ENCODE peak calls at places on chromosomes 13 and 19, in five cellular contexts. C is esophagus muscularis mucosa, V is IMR-90, E is tibial nerve, Z is astrocyte. D is an unnamed sample.
A peak's percentile ranks its signal among the peaks of the same experiment; 100 is the strongest.

GRCh38 chr19:48741222-48741999 is 1.0 kb upstream of the RASIP1 start:
- DNase-seq in Z (no peak), V (no peak), E (no peak), C (no peak), D (no peak)

GRCh38 chr13:50588736-50589135 is 254.8 kb downstream of the DLEU7 start:
- DNase-seq in V (no peak), Z (peak; percentile 40), E (no peak), C (no peak), D (no peak)

GRCh38 chr13:46796129-46796514 is 839 bp downstream of the ESD start:
- DNase-seq in E (no peak), Z (no peak), C (no peak), V (no peak), D (no peak)

GRCh38 chr13:32537580-32538233 is 888 bp downstream of the N4BP2L2 start:
- DNase-seq in Z (no peak), C (no peak), V (no peak), E (no peak), D (no peak)

GRCh38 chr13:110354209-110354627 is 47.1 kb downstream of the COL4A2 start:
- DNase-seq in Z (no peak), C (no peak), V (peak; percentile 68), E (no peak), D (no peak)

GRCh38 chr19:17605117-17605516 is 49.7 kb downstream of the COLGALT1 start:
- DNase-seq in V (no peak), C (no peak), Z (no peak), E (no peak), D (no peak)

GRCh38 chr13:75197803-75198202 is 284.2 kb downstream of the TBC1D4 start:
- DNase-seq in E (no peak), V (no peak), C (no peak), Z (no peak), D (no peak)

GRCh38 chr19:13881231-13881691 is 4.3 kb downstream of the NANOS3 start:
- DNase-seq in V (peak; percentile 27), E (no peak), C (no peak), Z (peak; percentile 59), D (no peak)

GRCh38 chr13:109790071-109790470 is 3.7 kb upstream of the IRS2 start:
- DNase-seq in V (no peak), E (no peak), Z (no peak), C (no peak), D (no peak)

GRCh38 chr13:28536371-28536770 is 41.4 kb upstream of the FLT1 start:
- DNase-seq in Z (no peak), V (no peak), E (no peak), C (no peak), D (no peak)

GRCh38 chr19:38152461-38153379 is 71.3 kb downstream of the DPF1 start:
- DNase-seq in V (peak; percentile 51), Z (peak; percentile 79), C (no peak), E (no peak), D (no peak)

GRCh38 chr13:109517516-109517915 is 268.9 kb downstream of the IRS2 start:
- DNase-seq in V (no peak), Z (peak; percentile 23), C (no peak), E (no peak), D (no peak)

GRCh38 chr19:47357788-47358680 is 8.9 kb downstream of the DHX34 start:
- DNase-seq in Z (no peak), E (no peak), V (no peak), C (no peak), D (no peak)

GRCh38 chr19:10270180-10270615 is 722 bp upstream of the ICAM1 start:
- DNase-seq in Z (no peak), V (no peak), E (peak; percentile 35), C (no peak), D (no peak)

GRCh38 chr13:26344980-26345379 is 91.1 kb downstream of the CDK8 start:
- DNase-seq in C (no peak), V (peak; percentile 47), E (no peak), Z (no peak), D (no peak)

GRCh38 chr13:92649140-92649813 is 577.3 kb upstream of the GPC6 start:
- DNase-seq in Z (no peak), C (no peak), E (no peak), V (no peak), D (no peak)

GRCh38 chr19:18386543-18387251 is 739 bp downstream of the GDF15 start:
- DNase-seq in V (peak; percentile 46), E (peak; percentile 22), C (no peak), Z (no peak), D (no peak)

GRCh38 chr13:102651392-102651791 is 43.5 kb downstream of the METTL21C start:
- DNase-seq in E (no peak), Z (peak; percentile 18), C (no peak), V (peak; percentile 61), D (no peak)

GRCh38 chr13:98293570-98294142 is 116.6 kb upstream of the RNF113B start:
- DNase-seq in E (no peak), V (peak; percentile 76), Z (no peak), C (no peak), D (no peak)

DNA sequence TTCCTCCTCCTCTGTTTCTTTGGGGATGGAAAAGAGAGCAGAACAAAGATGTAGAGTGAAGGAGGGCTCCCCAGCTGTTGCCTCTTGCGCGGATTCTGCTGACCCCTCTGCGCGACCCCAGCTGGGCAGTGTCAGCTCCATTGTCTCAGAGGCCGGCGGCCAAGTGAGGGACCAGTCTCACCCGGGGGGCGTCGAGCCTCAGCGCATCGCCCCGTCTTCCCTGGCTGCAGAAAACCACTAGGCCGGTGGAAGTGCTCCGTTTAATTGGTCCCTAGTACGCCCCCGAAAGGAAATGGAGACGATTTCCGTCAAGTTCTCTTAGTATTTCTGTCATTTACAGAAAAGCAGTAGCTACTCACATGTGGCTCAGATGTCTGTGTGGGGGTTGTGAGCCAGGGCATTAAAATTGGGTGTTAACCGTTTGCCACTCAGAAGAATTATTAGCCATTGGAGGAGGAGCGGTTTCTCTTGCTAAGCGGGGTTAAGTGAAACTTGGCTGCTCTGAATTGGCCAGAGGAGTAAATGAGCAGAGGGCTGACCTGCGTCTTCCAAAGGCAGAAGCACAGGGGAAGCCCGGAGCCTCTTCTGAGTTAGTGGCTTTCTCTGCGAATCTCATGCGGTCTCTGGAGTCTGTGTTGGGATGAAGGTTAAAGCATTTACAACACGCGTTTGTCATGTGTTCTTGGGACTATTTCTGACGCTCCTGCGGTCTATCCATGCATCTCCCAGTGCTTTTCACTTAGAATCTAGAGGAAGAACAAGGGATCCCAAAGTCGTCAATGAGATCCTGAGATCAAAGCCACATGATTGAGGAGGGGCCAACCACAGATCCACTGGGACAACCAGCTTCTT is 132.8 kb upstream of the MYO16 start:
- DNase-seq in V (no peak), Z (peak; percentile 6), C (no peak), E (no peak), D (no peak)
- H3K36me3 ChIP-seq in V (no peaks in the 10 kb centered on the region), Z (no peaks in the 10 kb centered on the region), C (no peaks in the 10 kb centered on the region), E (no peaks in the 10 kb centered on the region), D (no peaks in the 10 kb centered on the region)

GRCh38 chr19:35362261-35363000 is 4.2 kb downstream of the FFAR3 start:
- DNase-seq in C (peak; percentile 37), Z (no peak), E (no peak), V (no peak), D (no peak)

GRCh38 chr19:35363711-35364425 is 5.6 kb downstream of the FFAR3 start:
- DNase-seq in V (no peak), E (no peak), Z (no peak), C (peak; percentile 8), D (no peak)

GRCh38 chr19:35363001-35363590 is 4.8 kb downstream of the FFAR3 start:
- DNase-seq in V (no peak), C (peak; percentile 19), Z (no peak), E (no peak), D (no peak)

GRCh38 chr19:35368378-35368777 is 2.5 kb upstream of the GPR42 start:
- DNase-seq in C (no peak), E (no peak), Z (no peak), V (no peak), D (no peak)

GRCh38 chr19:35365303-35365702 is 5.6 kb upstream of the GPR42 start:
- DNase-seq in C (peak; percentile 17), Z (no peak), E (no peak), V (no peak), D (no peak)
- H3K4me3 ChIP-seq in C (no peak overlapping the region), Z (no peak overlapping the region), E (no peak overlapping the region), V (no peak overlapping the region), D (no peak overlapping the region)

DNA sequence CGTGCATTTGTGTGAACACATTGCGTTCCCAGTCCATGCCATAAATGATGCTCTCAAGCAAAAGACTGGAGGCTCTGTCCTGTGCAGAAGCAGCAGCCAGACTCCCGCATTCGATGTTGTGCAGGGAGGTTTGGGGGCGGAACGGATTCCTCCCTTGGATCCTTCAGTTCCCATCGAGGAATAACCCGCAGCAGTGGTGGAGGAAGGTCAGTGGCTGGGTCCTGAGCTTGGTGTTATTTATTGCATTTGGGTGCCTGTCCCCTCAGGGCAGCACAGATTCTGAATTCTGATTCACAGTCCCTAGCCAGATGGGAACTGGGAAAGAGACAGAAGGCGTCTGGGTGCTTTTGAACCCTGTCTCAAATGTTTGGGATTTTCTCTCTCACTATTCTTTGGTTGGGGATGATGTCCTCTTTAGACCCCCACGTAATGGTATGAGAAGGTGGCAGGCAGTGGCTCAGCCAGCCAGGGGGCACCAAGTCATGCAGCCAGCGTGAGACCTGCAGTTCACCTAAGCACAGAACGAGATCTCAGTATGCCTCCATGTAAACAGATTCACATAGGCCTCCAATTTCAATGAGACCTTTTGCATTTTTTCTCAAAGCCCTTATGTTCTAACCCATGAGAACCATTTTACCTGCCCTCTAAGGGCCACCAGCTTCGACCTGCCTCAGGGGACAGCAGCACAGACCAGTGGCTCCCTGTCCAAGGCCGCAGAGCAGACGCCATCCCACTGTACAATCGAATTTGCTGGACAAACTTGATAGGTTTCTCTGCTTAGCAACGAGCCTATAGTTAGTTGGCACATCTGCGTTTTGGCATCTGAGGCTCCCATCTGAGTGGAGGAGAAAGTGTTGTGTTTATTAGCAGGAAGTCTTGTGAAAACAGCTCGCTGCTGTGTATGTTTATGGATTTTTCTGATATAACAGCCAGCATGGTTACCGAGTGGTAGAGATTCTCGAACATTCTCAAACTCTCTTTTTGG is 17.8 kb downstream of the KCTD15 start:
- DNase-seq in Z (no peak), V (peak; percentile 7), C (no peak), E (no peak), D (no peak)
- TF ChIP-seq CTCF in Z (no peak), V (no peak), C (no peak), E (no peak), D (no peak)

DNA sequence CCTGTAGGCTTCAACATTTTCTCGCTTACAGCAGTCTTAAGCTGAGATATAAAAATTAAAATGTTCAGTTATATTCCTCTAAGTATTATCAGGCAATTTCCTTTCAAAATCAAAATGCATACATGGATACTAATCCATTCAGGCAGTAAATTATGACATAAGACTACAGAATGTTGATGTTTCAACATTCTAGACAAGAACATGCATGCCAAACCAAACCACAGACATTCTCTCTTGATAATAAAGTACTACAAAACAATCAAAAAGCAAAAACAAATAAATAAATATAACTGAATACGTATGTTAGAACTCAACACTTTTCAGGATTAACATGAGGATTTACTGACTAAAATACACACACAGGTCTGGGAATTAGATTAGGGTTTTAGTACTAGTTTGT is 7.7 kb downstream of the DIS3 start:
- DNase-seq in V (no peak), E (no peak), Z (peak; percentile 3), C (no peak), D (no peak)
- H3K36me3 ChIP-seq in V (peaks cover 44% of the 10 kb centered on the region), E (peaks cover 89% of the 10 kb centered on the region), Z (peaks cover 75% of the 10 kb centered on the region), C (peaks cover 61% of the 10 kb centered on the region), D (peaks cover 71% of the 10 kb centered on the region)

DNA sequence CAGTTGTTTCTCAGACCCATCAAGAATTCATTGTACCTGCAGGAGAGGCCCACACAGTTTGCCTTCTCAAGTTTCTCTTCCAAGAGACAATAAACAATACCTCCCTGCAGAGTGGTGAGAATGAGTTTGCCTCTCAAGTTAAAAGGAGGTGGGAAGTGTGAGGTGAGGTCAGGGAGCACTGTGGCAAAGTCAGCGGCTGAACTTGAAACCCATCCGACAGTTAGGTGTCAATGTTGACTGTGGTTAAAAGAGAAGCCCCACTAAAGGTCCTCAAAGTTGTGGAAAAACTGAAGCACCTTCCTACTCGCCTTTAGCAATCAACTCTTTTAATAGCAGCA is 73.0 kb upstream of the TSC22D1 start:
- DNase-seq in V (no peak), C (no peak), Z (no peak), E (no peak), D (no peak)
- H3K4me3 ChIP-seq in V (no peak overlapping the region), C (no peak overlapping the region), Z (no peak overlapping the region), E (no peak overlapping the region), D (no peak overlapping the region)